ENCODE peak calls at places on chromosome 1, in six cellular contexts. R is tibial artery, C is colonic mucosa, V is aorta, J is cardiac muscle cell, Z is transverse colon. D is an unnamed sample.

GRCh38 chr1:17878837-17879236 is 123.7 kb downstream of the ACTL8 start:
- DNase-seq in J (no peak), Z (no peak), V (no peak), R (no peak), C (no peak), D (no peak)

GRCh38 chr1:5734996-5735395 is 257.2 kb downstream of the NPHP4 start:
- DNase-seq in V (peak; percentile 56), R (no peak), J (no peak), Z (no peak), C (no peak), D (no peak)

GRCh38 chr1:198655464-198656121 is 16.8 kb downstream of the PTPRC start:
- DNase-seq in Z (no peak), R (no peak), V (no peak), J (no peak), C (no peak), D (no peak)

GRCh38 chr1:16163882-16164820 is 8.3 kb upstream of the EPHA2 start:
- DNase-seq in C (no peak), V (no peak), Z (no peak), J (no peak), R (no peak), D (no peak)

GRCh38 chr1:156591181-156591431 is 470 bp upstream of the NAXE start:
- DNase-seq in J (no peak), V (no peak), Z (no peak), R (no peak), C (no peak), D (no peak)

GRCh38 chr1:158104891-158105290 is 75.8 kb upstream of the CD1D start:
- DNase-seq in J (no peak), V (no peak), C (no peak), R (no peak), Z (no peak), D (no peak)

GRCh38 chr1:10561497-10561896 is 86.7 kb downstream of the PEX14 start:
- DNase-seq in C (no peak), J (no peak), Z (no peak), V (no peak), R (no peak), D (no peak)

GRCh38 chr1:112429749-112430148 is 33.7 kb downstream of the CTTNBP2NL start:
- DNase-seq in V (no peak), C (no peak), R (no peak), J (no peak), Z (no peak), D (no peak)

GRCh38 chr1:171814692-171815091 is 26.6 kb upstream of the DNM3 start:
- DNase-seq in V (no peak), Z (no peak), C (no peak), J (no peak), R (no peak), D (no peak)

GRCh38 chr1:226325178-226325577 is 16.2 kb upstream of the LIN9 start:
- DNase-seq in V (no peak), R (no peak), J (no peak), Z (no peak), C (no peak), D (no peak)

GRCh38 chr1:201298381-201299367 is 15.4 kb downstream of the PKP1 start:
- DNase-seq in V (peak; percentile 21), C (peak; percentile 75), R (no peak), J (no peak), Z (peak; percentile 52), D (no peak)

GRCh38 chr1:51308636-51309035 is 21.7 kb downstream of the TTC39A start:
- DNase-seq in C (no peak), J (no peak), R (no peak), Z (no peak), V (no peak), D (no peak)

GRCh38 chr1:218207194-218207593 is 77.9 kb upstream of the RRP15 start:
- DNase-seq in J (no peak), Z (no peak), R (no peak), V (no peak), C (no peak), D (no peak)

GRCh38 chr1:153926405-153926804 is 3.6 kb upstream of the GATAD2B start:
- DNase-seq in R (no peak), C (no peak), J (no peak), V (no peak), Z (no peak), D (no peak)

GRCh38 chr1:219459321-219460105 is 153.4 kb downstream of the ZC3H11B start:
- DNase-seq in C (no peak), R (no peak), Z (no peak), V (no peak), J (peak; percentile 9), D (no peak)

GRCh38 chr1:94801919-94802546 is 18.1 kb upstream of the SLC44A3 start:
- DNase-seq in C (peak; percentile 31), V (peak; percentile 76), J (peak; percentile 70), Z (peak; percentile 24), R (no peak), D (no peak)

GRCh38 chr1:115783311-115783710 is 14.8 kb upstream of the CASQ2 start:
- DNase-seq in J (no peak), Z (no peak), R (no peak), V (no peak), C (no peak), D (no peak)

GRCh38 chr1:65036614-65037180 is 70.3 kb upstream of the JAK1 start:
- DNase-seq in V (no peak), J (no peak), R (no peak), Z (no peak), C (no peak), D (no peak)

GRCh38 chr1:236108027-236108648 is 34.2 kb upstream of the GPR137B start:
- DNase-seq in J (no peak), V (no peak), C (no peak), Z (no peak), R (no peak), D (no peak)
- H3K36me3 ChIP-seq in J (no peaks in the 10 kb centered on the region), V (no peaks in the 10 kb centered on the region), C (no peaks in the 10 kb centered on the region), Z (no peaks in the 10 kb centered on the region), R (no peaks in the 10 kb centered on the region), D (no peaks in the 10 kb centered on the region)

DNA sequence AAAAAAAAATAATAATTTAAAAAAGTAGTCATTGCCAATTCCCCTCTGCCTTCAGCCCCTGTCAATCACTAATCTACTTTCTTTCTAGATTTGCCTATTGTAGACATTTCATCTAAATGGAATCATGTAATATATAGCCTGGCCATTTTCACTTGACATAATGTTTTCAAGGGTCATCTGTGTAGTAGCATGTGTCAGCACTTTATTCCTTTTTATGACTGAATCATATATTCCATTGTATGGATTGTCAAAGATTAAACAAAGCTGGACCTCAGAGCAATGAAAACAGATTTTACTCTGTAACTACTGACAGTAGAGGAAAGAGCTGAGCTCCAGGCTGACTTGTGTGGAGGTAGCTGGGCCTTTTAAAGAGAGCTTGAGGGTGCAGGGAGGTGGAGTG is 15.9 kb downstream of the VPS13D start:
- DNase-seq in C (no peak), R (no peak), V (no peak), Z (no peak), J (no peak), D (no peak)
- H3K36me3 ChIP-seq in C (peaks cover 3% of the 10 kb centered on the region), R (peaks cover 74% of the 10 kb centered on the region), V (peaks cover 11% of the 10 kb centered on the region), Z (peaks cover 37% of the 10 kb centered on the region), J (peaks cover 16% of the 10 kb centered on the region), D (peaks cover 45% of the 10 kb centered on the region)

GRCh38 chr1:173860065-173860464 is 7.7 kb downstream of the GAS5 start:
- DNase-seq in R (no peak), J (no peak), C (no peak), Z (no peak), V (no peak), D (no peak)
- H3K36me3 ChIP-seq in R (peaks cover 83% of the 10 kb centered on the region), J (peaks cover 44% of the 10 kb centered on the region), C (peaks cover 6% of the 10 kb centered on the region), Z (peaks cover 54% of the 10 kb centered on the region), V (peaks cover 6% of the 10 kb centered on the region), D (peaks cover 16% of the 10 kb centered on the region)

GRCh38 chr1:169130683-169131082 is 24.2 kb downstream of the ATP1B1 start:
- DNase-seq in C (no peak), V (no peak), Z (no peak), R (no peak), J (no peak), D (no peak)
- H3K36me3 ChIP-seq in C (no peaks in the 10 kb centered on the region), V (peaks cover 1% of the 10 kb centered on the region), Z (peaks cover 50% of the 10 kb centered on the region), R (peaks cover 19% of the 10 kb centered on the region), J (peaks cover 78% of the 10 kb centered on the region), D (peaks cover 44% of the 10 kb centered on the region)

D was measured in lung.